ENCODE peak calls at places on chromosomes 12 and 14, in six cellular contexts. N is SK-N-SH, L is GM12892, Z is GM12891, F is HepG2, T is K562. M is an unnamed sample.

GRCh38 chr12:104457746-104458644 is 1.2 kb downstream of the CHST11 start:
- DNase-seq in N (peak; percentile 79), L (peak; percentile 58), Z (peak; percentile 52), F (no peak), T (peak; percentile 65), M (no peak)

GRCh38 chr14:67999290-67999689 is 179.7 kb downstream of the RAD51B start:
- DNase-seq in N (no peak), L (no peak), Z (no peak), F (no peak), T (no peak), M (no peak)

GRCh38 chr12:113456761-113457160 is 14.9 kb downstream of the LHX5 start:
- DNase-seq in N (no peak), L (no peak), Z (no peak), F (no peak), T (no peak), M (no peak)

GRCh38 chr14:99254391-99255009 is 17.5 kb downstream of the BCL11B start:
- DNase-seq in N (no peak), L (no peak), Z (no peak), F (no peak), T (no peak), M (no peak)

GRCh38 chr12:67002711-67003110 is 266.4 kb upstream of the CAND1 start:
- DNase-seq in N (no peak), L (no peak), Z (no peak), F (no peak), T (no peak), M (no peak)

GRCh38 chr14:77098470-77099353 is 654 bp downstream of the CIPC start:
- DNase-seq in N (peak; percentile 36), L (no peak), Z (no peak), F (no peak), T (peak; percentile 35), M (no peak)

GRCh38 chr14:91399868-91400640 is 17.6 kb downstream of the CCDC88C start:
- DNase-seq in N (no peak), L (peak; percentile 64), Z (no peak), F (no peak), T (no peak), M (no peak)

GRCh38 chr12:121990692-121991603 is 30.7 kb upstream of the BCL7A start:
- DNase-seq in N (no peak), L (no peak), Z (peak; percentile 50), F (no peak), T (no peak), M (peak; percentile 86)

GRCh38 chr12:94245984-94246383 is 97.6 kb downstream of the PLXNC1 start:
- DNase-seq in N (no peak), L (no peak), Z (no peak), F (no peak), T (no peak), M (no peak)

GRCh38 chr14:71372411-71372838 is 465.2 kb downstream of the PCNX1 start:
- DNase-seq in N (no peak), L (no peak), Z (no peak), F (peak; percentile 16), T (no peak), M (no peak)

GRCh38 chr14:73723799-73724621 is 9.8 kb upstream of the PNMA1 start:
- DNase-seq in N (peak; percentile 45), L (peak; percentile 5), Z (no peak), F (no peak), T (no peak), M (no peak)

GRCh38 chr12:99768758-99769157 is 121.2 kb downstream of the GARIN6 start:
- DNase-seq in N (no peak), L (no peak), Z (no peak), F (no peak), T (no peak), M (no peak)

GRCh38 chr14:104602933-104603325 is 1.6 kb downstream of the TMEM179 start:
- DNase-seq in N (peak; percentile 28), L (no peak), Z (no peak), F (no peak), T (no peak), M (no peak)

GRCh38 chr14:51020024-51020710 is 74.7 kb downstream of the TRIM9 start:
- DNase-seq in N (peak; percentile 73), L (no peak), Z (no peak), F (no peak), T (no peak), M (no peak)

GRCh38 chr12:1880876-1881275 is 37.6 kb downstream of the CACNA2D4 start:
- DNase-seq in N (peak; percentile 2), L (no peak), Z (no peak), F (no peak), T (no peak), M (no peak)

GRCh38 chr14:72651715-72652114 is 242.2 kb downstream of the DPF3 start:
- DNase-seq in N (no peak), L (no peak), Z (no peak), F (no peak), T (no peak), M (no peak)

GRCh38 chr14:101763941-101764709 is 2.6 kb downstream of the PPP2R5C start:
- DNase-seq in N (no peak), L (no peak), Z (no peak), F (no peak), T (no peak), M (no peak)

GRCh38 chr14:92649066-92649465 is 99.4 kb downstream of the LGMN start:
- DNase-seq in N (no peak), L (no peak), Z (no peak), F (no peak), T (no peak), M (no peak)

GRCh38 chr14:96821501-96821900 is 24.3 kb downstream of the VRK1 start:
- DNase-seq in N (no peak), L (no peak), Z (no peak), F (no peak), T (no peak), M (no peak)

GRCh38 chr12:51118706-51119105 is 35.3 kb upstream of the CSRNP2 start:
- DNase-seq in N (no peak), L (no peak), Z (no peak), F (no peak), T (no peak), M (no peak)

GRCh38 chr12:4908694-4909396 is 860 bp upstream of the KCNA1 start:
- DNase-seq in N (peak; percentile 12), L (no peak), Z (peak; percentile 35), F (no peak), T (no peak), M (no peak)
- TF ChIP-seq TAF1 in N (no peak), L (no peak), Z (no peak), F (no peak), T (no peak), M (no peak)

GRCh38 chr12:3869448-3869847 is 3.8 kb downstream of the PARP11 start:
- DNase-seq in N (no peak), L (no peak), Z (no peak), F (no peak), T (no peak), M (no peak)

GRCh38 chr12:3872800-3873636 is at the start of gene PARP11:
- DNase-seq in N (peak; percentile 92), L (peak; percentile 74), Z (peak; percentile 73), F (peak; percentile 91), T (peak; percentile 80), M (peak; percentile 87)

DNA sequence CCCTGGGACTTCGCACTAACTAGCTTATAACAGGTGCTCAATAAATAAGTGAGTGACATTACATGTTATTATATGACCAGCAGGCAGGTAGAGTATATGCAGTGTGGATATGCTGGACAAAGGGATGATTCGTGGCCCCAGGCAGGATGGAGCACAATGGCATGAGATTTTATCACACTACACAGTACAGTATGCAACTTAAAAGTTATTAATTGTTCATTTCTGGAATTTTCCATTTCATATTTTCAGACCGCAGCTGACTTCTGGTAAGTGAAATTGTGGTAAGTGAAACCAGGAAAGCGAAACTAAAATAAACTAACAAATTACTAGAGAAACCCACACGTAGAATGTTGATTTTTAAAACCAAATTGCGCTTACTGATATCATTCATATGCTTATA is 3.3 kb downstream of the PARP11 start:
- DNase-seq in N (no peak), L (no peak), Z (no peak), F (no peak), T (no peak), M (no peak)
- TF ChIP-seq TAF1 in N (no peak), L (no peak), Z (no peak), F (no peak), T (no peak), M (no peak)

GRCh38 chr12:331287-331686 is 57.8 kb downstream of the KDM5A start:
- DNase-seq in N (no peak), L (no peak), Z (no peak), F (no peak), T (no peak), M (no peak)
- TF ChIP-seq TAF1 in N (no peak), L (no peak), Z (no peak), F (no peak), T (no peak), M (no peak)

GRCh38 chr12:12979151-12979550 is 20.9 kb downstream of the HEBP1 start:
- DNase-seq in N (no peak), L (no peak), Z (no peak), F (no peak), T (no peak), M (no peak)

GRCh38 chr12:12974211-12974610 is 22.2 kb upstream of the GPRC5D start:
- DNase-seq in N (no peak), L (no peak), Z (no peak), F (no peak), T (no peak), M (no peak)

GRCh38 chr12:12977231-12977630 is 22.8 kb downstream of the HEBP1 start:
- DNase-seq in N (no peak), L (no peak), Z (no peak), F (no peak), T (no peak), M (no peak)

GRCh38 chr12:12975322-12976077 is 23.5 kb upstream of the GPRC5D start:
- DNase-seq in N (peak; percentile 12), L (no peak), Z (no peak), F (peak; percentile 41), T (peak; percentile 10), M (no peak)

GRCh38 chr12:12976366-12976765 is 23.7 kb downstream of the HEBP1 start:
- DNase-seq in N (no peak), L (no peak), Z (no peak), F (no peak), T (no peak), M (no peak)
- TF ChIP-seq TAF1 in N (no peak), L (no peak), Z (no peak), F (no peak), T (no peak), M (no peak)

M was measured in GM12878.